ENCODE peak calls at places on chromosomes 5 and 9, in eight cellular contexts. C, J, D, A, U, Q, X and E are unnamed samples.
A peak's percentile ranks its signal among the peaks of the same experiment; 100 is the strongest.

GRCh38 chr9:124347206-124347967 is 67.9 kb downstream of the PSMB7 start:
- DNase-seq in U (no peak), Q (no peak), A (no peak), D (no peak), X (no peak), J (no peak), C (no peak), E (no peak)

GRCh38 chr9:73583590-73583989 is 431.9 kb downstream of the ANXA1 start:
- DNase-seq in D (no peak), C (no peak), X (no peak), J (no peak), U (no peak), Q (no peak), A (no peak), E (no peak)

GRCh38 chr9:10661376-10661775 is 48.6 kb upstream of the PTPRD start:
- DNase-seq in C (no peak), U (no peak), X (no peak), D (no peak), A (no peak), J (no peak), Q (no peak), E (no peak)

GRCh38 chr5:113922343-113922742 is 408.8 kb downstream of the YTHDC2 start:
- DNase-seq in U (no peak), C (peak; percentile 11), D (no peak), A (no peak), X (no peak), J (no peak), Q (no peak), E (no peak)

GRCh38 chr5:108727639-108728565 is 19.8 kb upstream of the FER start:
- DNase-seq in C (peak; percentile 74), D (peak; percentile 49), U (peak; percentile 29), X (peak; percentile 92), J (peak; percentile 52), A (peak; percentile 86), Q (peak; percentile 91), E (peak; percentile 87)

GRCh38 chr9:114503009-114503408 is 2.3 kb downstream of the WHRN start:
- DNase-seq in U (no peak), X (peak; percentile 23), C (no peak), D (no peak), J (no peak), Q (no peak), A (peak; percentile 50), E (peak; percentile 55)

GRCh38 chr9:106697799-106698591 is 165.0 kb upstream of the ZNF462 start:
- DNase-seq in U (no peak), J (no peak), Q (peak; percentile 58), D (peak; percentile 43), C (peak; percentile 66), A (peak; percentile 85), X (peak; percentile 61), E (peak; percentile 60)

GRCh38 chr5:16679863-16680262 is 63.1 kb upstream of the RETREG1 start:
- DNase-seq in D (no peak), C (no peak), A (no peak), X (no peak), Q (no peak), J (no peak), U (no peak), E (no peak)

GRCh38 chr5:124746252-124746915 is at the start of gene ZNF608:
- DNase-seq in X (peak; percentile 33), U (no peak), Q (no peak), D (no peak), J (no peak), C (peak; percentile 53), A (peak; percentile 36), E (peak; percentile 75)

GRCh38 chr9:136532799-136533774 is 12.8 kb downstream of the NOTCH1 start:
- DNase-seq in Q (no peak), D (no peak), A (no peak), C (no peak), X (peak; percentile 67), U (peak; percentile 40), J (no peak), E (no peak)

GRCh38 chr9:135504262-135505229 is 4.1 kb downstream of the MRPS2 start:
- DNase-seq in X (peak; percentile 70), U (no peak), C (no peak), D (no peak), A (peak; percentile 47), Q (peak; percentile 43), J (no peak), E (peak; percentile 47)

GRCh38 chr5:155471027-155471426 is 457.5 kb downstream of the KIF4B start:
- DNase-seq in D (no peak), J (no peak), X (no peak), Q (no peak), U (no peak), C (no peak), A (peak; percentile 87), E (no peak)

GRCh38 chr9:115601456-115601855 is 483.5 kb upstream of the TNC start:
- DNase-seq in J (no peak), A (no peak), X (no peak), Q (no peak), C (no peak), U (no peak), D (no peak), E (no peak)

GRCh38 chr9:71916834-71917534 is 5.5 kb downstream of the C9orf85 start:
- DNase-seq in J (no peak), A (no peak), U (no peak), X (peak; percentile 24), D (no peak), C (no peak), Q (no peak), E (no peak)

GRCh38 chr5:116482394-116482793 is 92.2 kb downstream of the SEMA6A start:
- DNase-seq in X (no peak), Q (no peak), A (no peak), U (no peak), C (peak; percentile 51), J (no peak), D (peak; percentile 14), E (no peak)

GRCh38 chr5:57094753-57095683 is 78.8 kb upstream of the GPBP1 start:
- DNase-seq in C (no peak), J (peak; percentile 50), D (no peak), A (no peak), Q (no peak), U (no peak), X (peak; percentile 84), E (no peak)

GRCh38 chr5:144028644-144029043 is 141.8 kb downstream of the YIPF5 start:
- DNase-seq in Q (no peak), D (peak; percentile 56), X (no peak), J (no peak), A (no peak), C (no peak), U (no peak), E (no peak)

GRCh38 chr5:36844305-36844704 is 32.3 kb upstream of the NIPBL start:
- DNase-seq in X (no peak), Q (no peak), J (no peak), A (no peak), U (no peak), C (no peak), D (no peak), E (no peak)

GRCh38 chr9:87464110-87464991 is 33.3 kb upstream of the DAPK1 start:
- DNase-seq in Q (no peak), J (no peak), X (no peak), D (no peak), C (peak; percentile 20), U (no peak), A (no peak), E (no peak)